ENCODE peak calls at places on chromosomes 12 and 14, in five cellular contexts. F is AG10803, U is foreskin fibroblast, M is WERI-Rb-1, N is GM23248. H is an unnamed sample.
A peak's percentile ranks its signal among the peaks of the same experiment; 100 is the strongest.

GRCh38 chr14:100438271-100438670 is 115.1 kb downstream of the SLC25A47 start:
- DNase-seq in F (no peak), N (no peak), M (no peak), U (no peak), H (no peak)

GRCh38 chr12:11745112-11745511 is 95.6 kb downstream of the ETV6 start:
- DNase-seq in N (no peak), M (no peak), U (no peak), F (no peak), H (no peak)

GRCh38 chr14:23101213-23101970 is 3.4 kb downstream of the CIROP start:
- DNase-seq in M (peak; percentile 83), U (no peak), N (no peak), F (no peak), H (no peak)

GRCh38 chr12:1590083-1590979 is 4.0 kb downstream of the FBXL14 start:
- DNase-seq in F (peak; percentile 73), U (peak; percentile 64), N (peak; percentile 62), M (no peak), H (no peak)

GRCh38 chr12:123910057-123910456 is 62.6 kb downstream of the CCDC92 start:
- DNase-seq in M (no peak), F (no peak), U (no peak), N (no peak), H (no peak)

GRCh38 chr12:129885287-129885686 is 18.5 kb downstream of the TMEM132D start:
- DNase-seq in M (no peak), N (no peak), U (no peak), F (no peak), H (no peak)

GRCh38 chr12:51961834-51962233 is 10.3 kb downstream of the ACVR1B start:
- DNase-seq in M (no peak), U (no peak), F (no peak), N (no peak), H (peak; percentile 54)

GRCh38 chr12:84492381-84492883 is 420.2 kb downstream of the SLC6A15 start:
- DNase-seq in M (no peak), N (no peak), F (no peak), U (no peak), H (no peak)

GRCh38 chr12:28424965-28425364 is 234.7 kb downstream of the CCDC91 start:
- DNase-seq in N (no peak), M (no peak), F (peak; percentile 45), U (peak; percentile 6), H (no peak)

GRCh38 chr12:110694330-110694891 is 5.5 kb upstream of the HVCN1 start:
- DNase-seq in U (no peak), F (no peak), M (peak; percentile 54), N (no peak), H (no peak)

DNA sequence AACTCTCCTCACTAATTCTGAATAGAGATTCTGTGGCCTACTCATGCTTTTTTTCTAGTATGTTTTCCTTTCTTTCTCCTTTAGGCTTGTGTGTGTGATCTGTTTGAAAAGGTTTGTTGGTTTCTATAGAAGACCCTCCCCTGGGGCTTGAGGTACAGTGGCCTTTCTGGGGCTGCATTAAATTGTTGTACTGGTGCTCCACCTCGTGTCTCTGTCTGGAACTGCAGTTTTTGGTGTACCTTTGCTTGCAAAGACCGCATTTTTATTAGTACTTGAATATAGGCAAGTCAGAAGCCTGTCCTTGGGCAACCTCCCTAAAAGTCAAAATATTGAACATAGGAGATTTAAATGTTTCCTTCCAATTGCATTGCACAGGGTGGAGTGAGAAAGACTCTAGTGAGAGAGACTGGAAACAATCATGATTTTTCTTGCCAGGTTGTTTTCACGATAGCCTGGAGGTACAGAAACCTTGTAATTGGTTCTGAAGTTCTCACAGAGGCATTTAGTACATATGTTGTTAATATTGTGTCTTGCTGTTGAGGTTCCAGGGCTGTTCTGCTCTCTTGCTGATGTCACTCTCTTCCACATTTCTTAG is 39.0 kb downstream of the SLCO1B1 start:
- DNase-seq in U (peak; percentile 13), F (peak; percentile 21), N (peak; percentile 42), M (peak; percentile 34), H (peak; percentile 55)
- H3K4me3 ChIP-seq in U (no peak overlapping the region), F (no peak overlapping the region), N (no peak overlapping the region), M (no peak overlapping the region), H (no peak overlapping the region)

GRCh38 chr12:30569426-30569825 is 126.2 kb downstream of the IPO8 start:
- DNase-seq in M (no peak), U (no peak), F (no peak), N (no peak), H (no peak)

GRCh38 chr12:30567082-30567481 is 128.6 kb downstream of the IPO8 start:
- DNase-seq in M (no peak), U (no peak), F (no peak), N (no peak), H (no peak)

GRCh38 chr12:30573145-30573544 is 122.5 kb downstream of the IPO8 start:
- DNase-seq in M (no peak), N (peak; percentile 1), U (no peak), F (no peak), H (no peak)

GRCh38 chr12:30568453-30568852 is 127.2 kb downstream of the IPO8 start:
- DNase-seq in M (no peak), U (no peak), F (no peak), N (no peak), H (no peak)

GRCh38 chr12:30570206-30570890 is 125.3 kb downstream of the IPO8 start:
- DNase-seq in F (no peak), M (no peak), U (no peak), N (no peak), H (no peak)
- H3K4me3 ChIP-seq in F (no peak overlapping the region), M (no peak overlapping the region), U (no peak overlapping the region), N (no peak overlapping the region), H (no peak overlapping the region)

GRCh38 chr14:92542766-92543554 is 29.4 kb downstream of the RIN3 start:
- DNase-seq in M (no peak), N (no peak), U (no peak), F (no peak), H (no peak)

GRCh38 chr14:92539419-92539818 is 25.8 kb downstream of the RIN3 start:
- DNase-seq in F (no peak), U (no peak), N (peak; percentile 29), M (no peak), H (no peak)

GRCh38 chr14:92540472-92541048 is 27.0 kb downstream of the RIN3 start:
- DNase-seq in U (peak; percentile 99), M (no peak), N (peak; percentile 99), F (peak; percentile 100), H (no peak)

GRCh38 chr14:92538412-92539017 is 24.9 kb downstream of the RIN3 start:
- DNase-seq in U (no peak), N (no peak), F (no peak), M (no peak), H (peak; percentile 73)

DNA sequence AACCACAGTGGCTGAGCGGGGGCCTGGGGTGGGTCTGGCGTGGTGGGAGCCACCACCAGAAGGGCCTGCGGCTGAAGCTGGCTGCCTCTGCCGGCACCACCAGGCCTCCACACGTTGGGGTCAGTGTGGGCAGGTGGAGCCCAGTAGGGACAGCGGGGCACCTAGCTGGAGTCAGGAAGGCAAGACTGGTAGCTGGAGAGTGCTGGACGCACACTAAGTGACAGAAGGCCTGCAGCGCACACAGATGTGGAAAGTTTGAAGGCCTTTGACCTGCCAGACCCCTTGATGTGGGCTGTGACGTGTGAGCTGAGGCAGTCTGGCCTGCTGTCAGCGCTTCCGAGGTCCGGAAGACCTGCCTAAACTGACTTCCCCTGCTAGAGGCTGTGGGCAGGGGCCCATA is 26.3 kb downstream of the RIN3 start:
- DNase-seq in M (no peak), F (no peak), U (peak; percentile 39), N (no peak), H (no peak)
- H3K4me3 ChIP-seq in M (no peak overlapping the region), F (no peak overlapping the region), U (no peak overlapping the region), N (no peak overlapping the region), H (no peak overlapping the region)

DNA sequence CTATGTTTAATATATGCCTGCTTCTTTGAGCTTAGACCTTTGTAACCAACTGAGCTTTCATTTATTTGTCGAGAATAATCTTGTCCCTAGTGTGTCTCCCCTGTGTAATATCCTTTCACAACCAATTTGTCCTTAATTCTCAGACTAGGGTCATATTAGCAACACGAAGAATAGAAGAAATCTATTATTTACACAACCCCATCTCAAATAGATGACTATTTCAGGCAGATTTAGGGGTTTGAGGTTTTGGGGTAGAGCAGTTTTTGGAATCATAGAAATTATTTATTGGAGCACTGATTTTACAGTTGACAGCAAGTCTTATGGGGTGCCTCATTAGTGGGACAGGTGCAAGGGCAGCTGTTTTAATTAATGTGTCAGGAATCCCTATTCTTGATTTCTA is 91.2 kb upstream of the ANO4 start:
- DNase-seq in N (no peak), M (no peak), F (no peak), U (no peak), H (no peak)
- H3K4me3 ChIP-seq in N (no peak overlapping the region), M (no peak overlapping the region), F (no peak overlapping the region), U (no peak overlapping the region), H (no peak overlapping the region)

GRCh38 chr12:31321565-31322228 is 4.3 kb downstream of the SINHCAF start:
- DNase-seq in N (peak; percentile 27), M (no peak), F (no peak), U (no peak), H (no peak)
- H3K4me3 ChIP-seq in N (no peak overlapping the region), M (no peak overlapping the region), F (no peak overlapping the region), U (no peak overlapping the region), H (no peak overlapping the region)

GRCh38 chr12:5185435-5186069 is 141.9 kb downstream of the KCNA5 start:
- DNase-seq in U (no peak), N (peak; percentile 23), F (no peak), M (no peak), H (no peak)
- H3K4me3 ChIP-seq in U (peak overlapping the region; percentile 44), N (peak overlapping the region; percentile 50), F (peak overlapping the region; percentile 26), M (no peak overlapping the region), H (no peak overlapping the region)

H was measured in Jurkat, Clone E6-1.